ENCODE peak calls at places on chromosomes 11 and 22, in six cellular contexts. H, E, C, B, U and M are unnamed samples. For H3K4me1 and H3K9me3, the result is how much of the 10 kb centered on the place peaks cover.

GRCh38 chr11:120210651-120211521 is at the start of gene OAF:
- DNase-seq in H (peak), E (peak), C (peak), B (peak), U (peak), M (no peak)

GRCh38 chr11:2807801-2808241 is 77.8 kb downstream of the CDKN1C start:
- DNase-seq in H (peak), E (no peak), C (no peak), B (no peak), U (peak), M (no peak)

GRCh38 chr11:33478111-33478573 is 221.0 kb downstream of the HIPK3 start:
- DNase-seq in H (no peak), E (peak), C (no peak), B (no peak), U (peak), M (no peak)

GRCh38 chr22:17797721-17798559 is 23.7 kb upstream of the BID start:
- DNase-seq in H (no peak), E (no peak), C (no peak), B (no peak), U (no peak), M (no peak)

GRCh38 chr11:2806351-2807058 is 79.1 kb downstream of the CDKN1C start:
- DNase-seq in H (peak), E (peak), C (peak), B (no peak), U (peak), M (no peak)

GRCh38 chr11:129117595-129118350 is 74.4 kb downstream of the ARHGAP32 start:
- DNase-seq in H (peak), E (peak), C (peak), B (peak), U (peak), M (no peak)

GRCh38 chr11:17652556-17652955 is 66.8 kb upstream of the MYOD1 start:
- DNase-seq in H (no peak), E (no peak), C (no peak), B (no peak), U (no peak), M (no peak)

GRCh38 chr22:46758867-46759290 is 3.6 kb upstream of the TBC1D22A start:
- DNase-seq in H (peak), E (peak), C (peak), B (peak), U (peak), M (no peak)

GRCh38 chr11:123233280-123233977 is 38.4 kb upstream of the CLMP start:
- DNase-seq in H (no peak), E (no peak), C (no peak), B (peak), U (no peak), M (no peak)

GRCh38 chr11:106691807-106692365 is 326.4 kb downstream of the GUCY1A2 start:
- DNase-seq in H (no peak), E (no peak), C (no peak), B (no peak), U (no peak), M (no peak)

GRCh38 chr22:17431179-17431578 is 61.9 kb downstream of the CECR2 start:
- DNase-seq in H (no peak), E (no peak), C (no peak), B (no peak), U (no peak), M (no peak)

GRCh38 chr11:37616291-37616690 is 1018.3 kb upstream of the RAG2 start:
- DNase-seq in H (no peak), E (no peak), C (no peak), B (no peak), U (no peak), M (no peak)

GRCh38 chr22:39568278-39568981 is 2.1 kb upstream of the CACNA1I start:
- DNase-seq in H (no peak), E (no peak), C (no peak), B (no peak), U (peak), M (no peak)

GRCh38 chr11:113001709-113002108 is 40.5 kb downstream of the NCAM1 start:
- DNase-seq in H (no peak), E (no peak), C (no peak), B (no peak), U (no peak), M (no peak)

GRCh38 chr11:14007566-14007965 is 45.0 kb downstream of the SPON1 start:
- DNase-seq in H (no peak), E (no peak), C (no peak), B (no peak), U (no peak), M (no peak)

GRCh38 chr11:27282141-27282590 is 80.8 kb downstream of the CCDC34 start:
- DNase-seq in H (peak), E (no peak), C (no peak), B (no peak), U (peak), M (peak)

GRCh38 chr11:125275905-125276634 is 111.5 kb downstream of the PKNOX2 start:
- DNase-seq in H (no peak), E (no peak), C (no peak), B (no peak), U (no peak), M (no peak)

GRCh38 chr22:32994921-32995320 is 63.3 kb downstream of the SYN3 start:
- DNase-seq in H (no peak), E (peak), C (no peak), B (no peak), U (no peak), M (no peak)

GRCh38 chr11:19259487-19260345 is 19.0 kb upstream of the E2F8 start:
- DNase-seq in H (peak), E (peak), C (peak), B (peak), U (peak), M (no peak)

DNA sequence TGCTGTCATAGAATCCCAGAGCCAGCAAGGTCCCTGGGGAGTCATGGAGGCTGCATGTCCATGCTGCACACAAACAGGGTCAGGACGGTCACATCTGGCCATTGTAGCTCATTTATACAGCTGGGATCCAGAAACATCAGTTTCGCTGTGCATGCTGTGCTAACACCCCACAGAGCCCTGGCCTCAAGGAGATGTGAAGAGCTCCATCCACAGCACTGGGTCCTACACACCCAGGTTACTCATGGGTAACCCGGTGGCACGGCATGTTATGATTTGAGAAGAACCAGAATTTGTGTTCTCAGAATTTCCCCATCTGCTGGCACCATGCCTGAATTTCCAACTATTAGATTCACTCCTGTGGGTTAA is 146.3 kb upstream of the ARHGAP20 start:
- DNase-seq in H (peak), E (no peak), C (no peak), B (no peak), U (peak), M (no peak)
- H3K4me1 ChIP-seq in H (under half), E (under half), C (under half), B (under half), U (under half), M (under half)

GRCh38 chr11:114621072-114621471 is 25.5 kb upstream of the NXPE4 start:
- DNase-seq in H (no peak), E (no peak), C (no peak), B (no peak), U (no peak), M (no peak)
- H3K9me3 ChIP-seq in H (under half), E (under half), C (under half), B (under half), U (under half), M (under half)

DNA sequence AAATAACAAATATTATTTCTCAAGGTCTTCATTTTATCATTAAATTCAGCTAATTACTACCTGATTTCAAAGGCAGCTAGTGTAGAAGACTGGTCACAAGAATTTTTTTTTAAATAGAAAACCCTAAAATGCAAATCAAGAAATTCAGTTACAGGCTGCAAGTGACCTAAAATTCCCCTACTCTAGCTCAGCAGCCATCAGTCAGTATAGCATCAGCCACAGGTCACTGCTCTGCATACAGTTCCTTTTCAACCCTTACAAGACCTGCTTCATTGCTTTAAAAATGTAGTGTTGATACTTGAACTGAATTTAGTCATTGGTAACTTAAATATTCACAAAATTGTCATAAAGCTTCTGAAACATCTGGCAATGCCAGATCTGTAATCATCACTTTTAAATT is 9.5 kb upstream of the B3GNT6 start:
- DNase-seq in H (no peak), E (no peak), C (no peak), B (no peak), U (no peak), M (no peak)
- H3K4me1 ChIP-seq in H (under half), E (under half), C (under half), B (under half), U (under half), M (under half)

DNA sequence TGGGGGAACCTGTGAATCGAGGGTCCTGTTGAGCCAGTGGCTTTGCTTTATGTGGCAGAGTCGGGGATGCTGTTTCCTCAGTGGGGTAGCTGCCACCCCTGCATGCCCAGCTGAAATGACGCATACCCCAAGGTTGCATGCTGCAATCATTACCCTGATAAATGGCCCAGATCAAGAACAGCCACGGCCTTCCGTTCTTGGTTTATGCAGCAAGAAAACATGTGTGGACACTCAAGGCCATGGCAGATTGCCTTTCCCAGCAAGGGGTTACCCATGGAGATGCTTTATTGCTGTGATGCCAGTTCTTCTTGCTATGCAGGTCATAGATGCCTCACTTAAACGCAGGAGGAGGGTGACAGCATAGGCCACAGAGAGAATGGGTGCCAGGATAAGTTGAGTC is 14.3 kb upstream of the SREBF2 start:
- DNase-seq in H (no peak), E (no peak), C (no peak), B (no peak), U (peak), M (no peak)
- H3K9me3 ChIP-seq in H (under half), E (under half), C (under half), B (under half), U (under half), M (under half)

GRCh38 chr11:10460611-10461275 is 5.7 kb downstream of the AMPD3 start:
- DNase-seq in H (peak), E (no peak), C (no peak), B (no peak), U (no peak), M (no peak)

GRCh38 chr11:10457901-10458300 is 2.8 kb downstream of the AMPD3 start:
- DNase-seq in H (no peak), E (no peak), C (no peak), B (no peak), U (no peak), M (no peak)

GRCh38 chr11:10456519-10456918 is 1.5 kb downstream of the AMPD3 start:
- DNase-seq in H (no peak), E (peak), C (no peak), B (no peak), U (no peak), M (no peak)

GRCh38 chr11:10459029-10459970 is 4.2 kb downstream of the AMPD3 start:
- DNase-seq in H (peak), E (no peak), C (peak), B (peak), U (no peak), M (no peak)

DNA sequence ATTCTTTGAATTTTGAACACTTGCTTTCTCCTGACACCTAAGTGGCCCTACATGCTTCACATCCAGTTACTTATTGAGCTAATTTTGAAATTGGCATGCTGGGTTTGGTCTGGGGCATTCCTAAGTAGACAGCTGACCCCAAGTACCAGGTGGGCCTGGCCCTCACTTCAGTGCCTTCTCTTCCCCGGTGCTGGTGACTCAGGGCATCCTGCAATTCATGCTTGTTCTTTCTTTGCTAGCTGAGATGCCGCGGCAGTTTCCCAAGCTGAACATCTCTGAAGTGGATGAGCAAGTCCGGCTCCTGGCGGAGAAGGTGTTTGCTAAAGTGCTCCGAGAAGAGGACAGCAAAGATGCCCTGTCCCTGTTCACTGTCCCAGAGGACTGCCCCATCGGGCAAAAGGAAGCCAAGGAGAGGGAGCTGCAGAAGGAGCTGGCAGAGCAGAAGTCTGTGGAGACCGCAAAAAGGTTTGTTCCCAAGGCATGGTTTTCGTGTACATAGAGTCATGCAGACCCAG is 6.3 kb downstream of the AMPD3 start:
- DNase-seq in H (no peak), E (no peak), C (no peak), B (no peak), U (no peak), M (no peak)
- H3K4me1 ChIP-seq in H (under half), E (under half), C (under half), B (half or more), U (under half), M (under half)

GRCh38 chr22:49189871-49190270 is 637.8 kb downstream of the BRD1 start:
- DNase-seq in H (no peak), E (no peak), C (peak), B (no peak), U (no peak), M (no peak)
- H3K9me3 ChIP-seq in H (under half), E (under half), C (under half), B (under half), U (under half), M (under half)